ENCODE peak calls at places on chromosome 4, in nine cellular contexts. B is OCI-LY7, X is adipocyte, L is MM.1S, Y is testis, J is cardiac muscle cell, W is mesendoderm, P is BE2C, E is fibroblast of pulmonary artery. D is an unnamed sample.

GRCh38 chr4:113467581-113467980 is 294.0 kb downstream of the CAMK2D start:
- DNase-seq in B (no peak), X (peak; percentile 91), L (no peak), Y (no peak), J (peak; percentile 76), W (no peak), P (no peak), E (peak; percentile 85), D (peak; percentile 72)

GRCh38 chr4:3168029-3168428 is 80.9 kb upstream of the MSANTD1 start:
- DNase-seq in B (peak; percentile 4), X (peak; percentile 45), L (no peak), Y (no peak), J (peak; percentile 17), W (peak; percentile 90), P (no peak), E (peak; percentile 33), D (no peak)

GRCh38 chr4:6401797-6402196 is 70.6 kb downstream of the PPP2R2C start:
- DNase-seq in B (no peak), X (no peak), L (no peak), Y (no peak), J (no peak), W (no peak), P (no peak), E (no peak), D (no peak)

GRCh38 chr4:187839765-187840164 is 155.8 kb upstream of the ZFP42 start:
- DNase-seq in B (no peak), X (no peak), L (no peak), Y (no peak), J (no peak), W (no peak), P (no peak), E (no peak), D (no peak)

GRCh38 chr4:86043755-86044592 is 315.9 kb downstream of the MAPK10 start:
- DNase-seq in B (peak; percentile 57), X (peak; percentile 90), L (peak; percentile 58), Y (peak; percentile 45), J (peak; percentile 79), W (peak; percentile 53), P (peak; percentile 37), E (peak; percentile 81), D (no peak)

GRCh38 chr4:19309365-19309764 is 942.3 kb upstream of the SLIT2 start:
- DNase-seq in B (no peak), X (peak; percentile 77), L (peak; percentile 81), Y (no peak), J (peak; percentile 79), W (peak; percentile 53), P (no peak), E (peak; percentile 85), D (peak; percentile 28)

GRCh38 chr4:101211146-101211553 is 136.2 kb downstream of the PPP3CA start:
- DNase-seq in B (no peak), X (no peak), L (no peak), Y (no peak), J (no peak), W (peak; percentile 43), P (peak; percentile 50), E (peak; percentile 19), D (peak; percentile 45)

GRCh38 chr4:7045961-7046921 is 3.1 kb downstream of the TADA2B start:
- DNase-seq in B (peak; percentile 40), X (no peak), L (no peak), Y (no peak), J (no peak), W (no peak), P (peak; percentile 34), E (no peak), D (no peak)

GRCh38 chr4:40848981-40849380 is 99.2 kb downstream of the NSUN7 start:
- DNase-seq in B (no peak), X (peak; percentile 16), L (no peak), Y (no peak), J (peak; percentile 20), W (peak; percentile 8), P (no peak), E (peak; percentile 25), D (no peak)

GRCh38 chr4:74335341-74336019 is 27.2 kb downstream of the EPGN start:
- DNase-seq in B (no peak), X (no peak), L (no peak), Y (no peak), J (no peak), W (no peak), P (no peak), E (no peak), D (no peak)

GRCh38 chr4:67275179-67275750 is 270.0 kb downstream of the CENPC start:
- DNase-seq in B (no peak), X (no peak), L (no peak), Y (no peak), J (no peak), W (no peak), P (no peak), E (no peak), D (no peak)

GRCh38 chr4:177108708-177109107 is 201.0 kb upstream of the NEIL3 start:
- DNase-seq in B (no peak), X (peak; percentile 75), L (peak; percentile 35), Y (no peak), J (peak; percentile 63), W (peak; percentile 14), P (no peak), E (peak; percentile 65), D (no peak)

GRCh38 chr4:145481942-145482208 is 222 bp downstream of the SMAD1 start:
- DNase-seq in B (no peak), X (no peak), L (no peak), Y (no peak), J (no peak), W (no peak), P (no peak), E (no peak), D (no peak)

GRCh38 chr4:165439344-165439743 is 60.5 kb downstream of the CPE start:
- DNase-seq in B (no peak), X (peak; percentile 6), L (no peak), Y (no peak), J (no peak), W (no peak), P (no peak), E (no peak), D (no peak)

GRCh38 chr4:25439913-25440477 is 62.9 kb downstream of the ANAPC4 start:
- DNase-seq in B (peak; percentile 78), X (peak; percentile 87), L (peak; percentile 77), Y (peak; percentile 88), J (peak; percentile 87), W (peak; percentile 82), P (peak; percentile 65), E (peak; percentile 85), D (peak; percentile 27)

GRCh38 chr4:128349921-128350320 is 62.3 kb upstream of the PGRMC2 start:
- DNase-seq in B (no peak), X (peak; percentile 63), L (no peak), Y (no peak), J (peak; percentile 80), W (no peak), P (no peak), E (peak; percentile 82), D (peak; percentile 82)

GRCh38 chr4:142809559-142809958 is 36.5 kb downstream of the INPP4B start:
- DNase-seq in B (no peak), X (no peak), L (no peak), Y (no peak), J (no peak), W (no peak), P (no peak), E (no peak), D (no peak)

GRCh38 chr4:42136371-42136770 is 16.1 kb downstream of the BEND4 start:
- DNase-seq in B (no peak), X (no peak), L (no peak), Y (no peak), J (no peak), W (peak; percentile 78), P (no peak), E (no peak), D (no peak)

GRCh38 chr4:184513802-184514120 is 39.4 kb upstream of the IRF2 start:
- DNase-seq in B (no peak), X (no peak), L (no peak), Y (no peak), J (no peak), W (no peak), P (no peak), E (no peak), D (no peak)
- H3K4me3 ChIP-seq in B (no peak overlapping the region), X (peak overlapping the region; percentile 69), L (no peak overlapping the region), Y (no peak overlapping the region), J (no peak overlapping the region), W (no peak overlapping the region), P (no peak overlapping the region), E (no peak overlapping the region), D (no peak overlapping the region)

GRCh38 chr4:26887143-26887542 is 26.5 kb downstream of the STIM2 start:
- DNase-seq in B (no peak), X (no peak), L (no peak), Y (no peak), J (no peak), W (no peak), P (no peak), E (no peak), D (no peak)
- H3K4me3 ChIP-seq in B (peak overlapping the region; percentile 61), X (no peak overlapping the region), L (no peak overlapping the region), Y (no peak overlapping the region), J (no peak overlapping the region), W (no peak overlapping the region), P (no peak overlapping the region), E (no peak overlapping the region), D (no peak overlapping the region)

GRCh38 chr4:169618286-169618685 is 2.1 kb upstream of the CLCN3 start:
- DNase-seq in B (no peak), X (no peak), L (no peak), Y (no peak), J (no peak), W (no peak), P (no peak), E (peak; percentile 50), D (no peak)

GRCh38 chr4:169619518-169619957 is 840 bp upstream of the CLCN3 start:
- DNase-seq in B (peak; percentile 85), X (peak; percentile 76), L (peak; percentile 85), Y (peak; percentile 79), J (peak; percentile 56), W (peak; percentile 76), P (peak; percentile 36), E (peak; percentile 66), D (no peak)

GRCh38 chr4:169619958-169620845 is at the start of gene CLCN3:
- DNase-seq in B (peak; percentile 98), X (peak; percentile 99), L (peak; percentile 99), Y (peak; percentile 99), J (peak; percentile 98), W (peak; percentile 99), P (peak; percentile 98), E (peak; percentile 98), D (peak; percentile 84)

GRCh38 chr4:169617306-169617705 is 3.1 kb upstream of the CLCN3 start:
- DNase-seq in B (no peak), X (no peak), L (no peak), Y (no peak), J (no peak), W (no peak), P (no peak), E (no peak), D (no peak)

DNA sequence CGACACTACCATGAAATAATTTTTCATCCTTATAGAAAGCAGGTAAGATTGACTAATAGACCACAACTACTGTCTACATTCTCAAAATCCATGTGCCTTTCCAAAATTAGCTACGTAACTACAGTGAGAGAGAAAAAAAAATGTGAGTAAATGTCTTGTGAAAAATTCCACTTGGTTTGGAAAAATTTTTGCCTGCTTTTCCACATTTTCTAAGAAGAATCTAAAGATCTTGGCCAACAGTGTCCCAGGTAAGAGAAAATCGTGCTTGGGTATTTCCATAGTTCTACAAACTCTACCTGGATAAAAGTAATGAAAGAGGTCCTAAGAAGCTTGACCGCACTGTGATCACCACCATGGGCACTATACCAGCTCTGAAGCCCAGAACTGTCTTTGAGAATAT is 1.4 kb upstream of the CLCN3 start:
- DNase-seq in B (no peak), X (no peak), L (no peak), Y (no peak), J (no peak), W (no peak), P (no peak), E (no peak), D (no peak)
- H3K4me3 ChIP-seq in B (peak overlapping the region; percentile 75), X (peak overlapping the region; percentile 93), L (peak overlapping the region; percentile 98), Y (peak overlapping the region; percentile 74), J (peak overlapping the region; percentile 75), W (no peak overlapping the region), P (no peak overlapping the region), E (no peak overlapping the region), D (no peak overlapping the region)

GRCh38 chr4:153341575-153342090 is 2.9 kb upstream of the MND1 start:
- DNase-seq in B (peak; percentile 86), X (peak; percentile 15), L (no peak), Y (no peak), J (peak; percentile 49), W (peak; percentile 11), P (no peak), E (peak; percentile 61), D (no peak)
- H3K4me3 ChIP-seq in B (peak overlapping the region; percentile 87), X (no peak overlapping the region), L (no peak overlapping the region), Y (no peak overlapping the region), J (no peak overlapping the region), W (no peak overlapping the region), P (no peak overlapping the region), E (no peak overlapping the region), D (no peak overlapping the region)

D was measured in skeletal muscle cell.